ENCODE peak calls at places on chromosomes 4 and X, in nine cellular contexts. One of them, this sample, is unnamed.

GRCh38 chrX:11532291-11533075 is 133.2 kb downstream of the ARHGAP6 start:
- DNase-seq in GM04503: no peak
- DNase-seq in lower lobe of right lung: no peak
- DNase-seq in NCI-H2107: no peak
- DNase-seq in PC-3: peak
- DNase-seq in NCI-H510A: no peak
- DNase-seq in stimulated activated naive B cell treated with anti-CD40 and anti-IgM and Interleukin-4, amounts not matched to agents 10 μg/mL and 1 μg/mL and 100 μg/mL, for 72 hours: no peak
- DNase-seq in NCI-H2029: no peak
- DNase-seq in iPS DF 19.7: no peak
- DNase-seq in this sample: no peak

GRCh38 chr4:37008199-37008598 is 236.3 kb upstream of the NWD2 start:
- DNase-seq in GM04503: no peak
- DNase-seq in lower lobe of right lung: no peak
- DNase-seq in NCI-H2107: no peak
- DNase-seq in PC-3: peak
- DNase-seq in NCI-H510A: peak
- DNase-seq in stimulated activated naive B cell treated with anti-CD40 and anti-IgM and Interleukin-4, amounts not matched to agents 10 μg/mL and 1 μg/mL and 100 μg/mL, for 72 hours: no peak
- DNase-seq in NCI-H2029: peak
- DNase-seq in iPS DF 19.7: no peak
- DNase-seq in this sample: peak

GRCh38 chrX:24838624-24839023 is 144.9 kb downstream of the POLA1 start:
- DNase-seq in GM04503: no peak
- DNase-seq in lower lobe of right lung: no peak
- DNase-seq in NCI-H2107: peak
- DNase-seq in PC-3: peak
- DNase-seq in NCI-H510A: no peak
- DNase-seq in stimulated activated naive B cell treated with anti-CD40 and anti-IgM and Interleukin-4, amounts not matched to agents 10 μg/mL and 1 μg/mL and 100 μg/mL, for 72 hours: no peak
- DNase-seq in NCI-H2029: no peak
- DNase-seq in iPS DF 19.7: no peak
- DNase-seq in this sample: no peak

GRCh38 chr4:8840816-8841455 is 30.7 kb downstream of the HMX1 start:
- DNase-seq in GM04503: no peak
- DNase-seq in lower lobe of right lung: peak
- DNase-seq in NCI-H2107: no peak
- DNase-seq in PC-3: no peak
- DNase-seq in NCI-H510A: no peak
- DNase-seq in stimulated activated naive B cell treated with anti-CD40 and anti-IgM and Interleukin-4, amounts not matched to agents 10 μg/mL and 1 μg/mL and 100 μg/mL, for 72 hours: no peak
- DNase-seq in NCI-H2029: no peak
- DNase-seq in iPS DF 19.7: no peak
- DNase-seq in this sample: no peak

GRCh38 chr4:158998624-158999023 is 104.3 kb upstream of the RAPGEF2 start:
- DNase-seq in GM04503: peak
- DNase-seq in lower lobe of right lung: no peak
- DNase-seq in NCI-H2107: no peak
- DNase-seq in PC-3: peak
- DNase-seq in NCI-H510A: no peak
- DNase-seq in stimulated activated naive B cell treated with anti-CD40 and anti-IgM and Interleukin-4, amounts not matched to agents 10 μg/mL and 1 μg/mL and 100 μg/mL, for 72 hours: no peak
- DNase-seq in NCI-H2029: no peak
- DNase-seq in iPS DF 19.7: no peak
- DNase-seq in this sample: no peak

GRCh38 chr4:6278801-6279197 is 9.1 kb downstream of the WFS1 start:
- DNase-seq in GM04503: no peak
- DNase-seq in lower lobe of right lung: no peak
- DNase-seq in NCI-H2107: no peak
- DNase-seq in PC-3: no peak
- DNase-seq in NCI-H510A: no peak
- DNase-seq in stimulated activated naive B cell treated with anti-CD40 and anti-IgM and Interleukin-4, amounts not matched to agents 10 μg/mL and 1 μg/mL and 100 μg/mL, for 72 hours: peak
- DNase-seq in NCI-H2029: no peak
- DNase-seq in iPS DF 19.7: no peak
- DNase-seq in this sample: peak

GRCh38 chrX:100625985-100626491 is 10.6 kb downstream of the TSPAN6 start:
- DNase-seq in GM04503: no peak
- DNase-seq in lower lobe of right lung: no peak
- DNase-seq in NCI-H2107: no peak
- DNase-seq in PC-3: no peak
- DNase-seq in NCI-H510A: no peak
- DNase-seq in stimulated activated naive B cell treated with anti-CD40 and anti-IgM and Interleukin-4, amounts not matched to agents 10 μg/mL and 1 μg/mL and 100 μg/mL, for 72 hours: peak
- DNase-seq in NCI-H2029: no peak
- DNase-seq in iPS DF 19.7: no peak
- DNase-seq in this sample: no peak

GRCh38 chr4:101347267-101347556 is at the start of gene PPP3CA:
- DNase-seq in GM04503: no peak
- DNase-seq in lower lobe of right lung: peak
- DNase-seq in NCI-H2107: no peak
- DNase-seq in PC-3: no peak
- DNase-seq in NCI-H510A: no peak
- DNase-seq in stimulated activated naive B cell treated with anti-CD40 and anti-IgM and Interleukin-4, amounts not matched to agents 10 μg/mL and 1 μg/mL and 100 μg/mL, for 72 hours: no peak
- DNase-seq in NCI-H2029: no peak
- DNase-seq in iPS DF 19.7: no peak
- DNase-seq in this sample: no peak

GRCh38 chr4:8602686-8603430 is 10.3 kb downstream of the CPZ start:
- DNase-seq in GM04503: no peak
- DNase-seq in lower lobe of right lung: no peak
- DNase-seq in NCI-H2107: no peak
- DNase-seq in PC-3: no peak
- DNase-seq in NCI-H510A: no peak
- DNase-seq in stimulated activated naive B cell treated with anti-CD40 and anti-IgM and Interleukin-4, amounts not matched to agents 10 μg/mL and 1 μg/mL and 100 μg/mL, for 72 hours: no peak
- DNase-seq in NCI-H2029: no peak
- DNase-seq in iPS DF 19.7: no peak
- DNase-seq in this sample: no peak

GRCh38 chr4:85901500-85901899 is 426.6 kb downstream of the ARHGAP24 start:
- DNase-seq in GM04503: peak
- DNase-seq in lower lobe of right lung: no peak
- DNase-seq in NCI-H2107: no peak
- DNase-seq in PC-3: peak
- DNase-seq in NCI-H510A: no peak
- DNase-seq in stimulated activated naive B cell treated with anti-CD40 and anti-IgM and Interleukin-4, amounts not matched to agents 10 μg/mL and 1 μg/mL and 100 μg/mL, for 72 hours: no peak
- DNase-seq in NCI-H2029: no peak
- DNase-seq in iPS DF 19.7: no peak
- DNase-seq in this sample: no peak

GRCh38 chrX:133171962-133172708 is 46.0 kb downstream of the TFDP3 start:
- DNase-seq in GM04503: no peak
- DNase-seq in lower lobe of right lung: no peak
- DNase-seq in NCI-H2107: no peak
- DNase-seq in PC-3: peak
- DNase-seq in NCI-H510A: no peak
- DNase-seq in stimulated activated naive B cell treated with anti-CD40 and anti-IgM and Interleukin-4, amounts not matched to agents 10 μg/mL and 1 μg/mL and 100 μg/mL, for 72 hours: no peak
- DNase-seq in NCI-H2029: no peak
- DNase-seq in iPS DF 19.7: no peak
- DNase-seq in this sample: no peak

GRCh38 chr4:3491681-3492405 is 28.7 kb downstream of the DOK7 start:
- DNase-seq in GM04503: peak
- DNase-seq in lower lobe of right lung: no peak
- DNase-seq in NCI-H2107: no peak
- DNase-seq in PC-3: no peak
- DNase-seq in NCI-H510A: no peak
- DNase-seq in stimulated activated naive B cell treated with anti-CD40 and anti-IgM and Interleukin-4, amounts not matched to agents 10 μg/mL and 1 μg/mL and 100 μg/mL, for 72 hours: no peak
- DNase-seq in NCI-H2029: no peak
- DNase-seq in iPS DF 19.7: no peak
- DNase-seq in this sample: no peak

GRCh38 chr4:186807131-186807530 is 83.5 kb upstream of the FAT1 start:
- DNase-seq in GM04503: no peak
- DNase-seq in lower lobe of right lung: no peak
- DNase-seq in NCI-H2107: no peak
- DNase-seq in PC-3: no peak
- DNase-seq in NCI-H510A: no peak
- DNase-seq in stimulated activated naive B cell treated with anti-CD40 and anti-IgM and Interleukin-4, amounts not matched to agents 10 μg/mL and 1 μg/mL and 100 μg/mL, for 72 hours: no peak
- DNase-seq in NCI-H2029: no peak
- DNase-seq in iPS DF 19.7: no peak
- DNase-seq in this sample: no peak

GRCh38 chr4:145938618-145939177 is at the start of gene ZNF827:
- DNase-seq in GM04503: peak
- DNase-seq in lower lobe of right lung: peak
- DNase-seq in NCI-H2107: no peak
- DNase-seq in PC-3: peak
- DNase-seq in NCI-H510A: peak
- DNase-seq in stimulated activated naive B cell treated with anti-CD40 and anti-IgM and Interleukin-4, amounts not matched to agents 10 μg/mL and 1 μg/mL and 100 μg/mL, for 72 hours: peak
- DNase-seq in NCI-H2029: peak
- DNase-seq in iPS DF 19.7: peak
- DNase-seq in this sample: peak

GRCh38 chrX:56068274-56068758 is 163.8 kb upstream of the KLF8 start:
- DNase-seq in GM04503: no peak
- DNase-seq in lower lobe of right lung: no peak
- DNase-seq in NCI-H2107: no peak
- DNase-seq in PC-3: no peak
- DNase-seq in NCI-H510A: no peak
- DNase-seq in stimulated activated naive B cell treated with anti-CD40 and anti-IgM and Interleukin-4, amounts not matched to agents 10 μg/mL and 1 μg/mL and 100 μg/mL, for 72 hours: no peak
- DNase-seq in NCI-H2029: no peak
- DNase-seq in iPS DF 19.7: no peak
- DNase-seq in this sample: no peak

GRCh38 chrX:38142598-38142997 is 78.1 kb downstream of the SRPX start:
- DNase-seq in GM04503: peak
- DNase-seq in lower lobe of right lung: no peak
- DNase-seq in NCI-H2107: no peak
- DNase-seq in PC-3: no peak
- DNase-seq in NCI-H510A: no peak
- DNase-seq in stimulated activated naive B cell treated with anti-CD40 and anti-IgM and Interleukin-4, amounts not matched to agents 10 μg/mL and 1 μg/mL and 100 μg/mL, for 72 hours: no peak
- DNase-seq in NCI-H2029: no peak
- DNase-seq in iPS DF 19.7: no peak
- DNase-seq in this sample: no peak

GRCh38 chr4:152634110-152634760 is 45.6 kb downstream of the TMEM154 start:
- DNase-seq in GM04503: no peak
- DNase-seq in lower lobe of right lung: no peak
- DNase-seq in NCI-H2107: no peak
- DNase-seq in PC-3: no peak
- DNase-seq in NCI-H510A: no peak
- DNase-seq in stimulated activated naive B cell treated with anti-CD40 and anti-IgM and Interleukin-4, amounts not matched to agents 10 μg/mL and 1 μg/mL and 100 μg/mL, for 72 hours: no peak
- DNase-seq in NCI-H2029: no peak
- DNase-seq in iPS DF 19.7: no peak
- DNase-seq in this sample: peak

GRCh38 chr4:903066-904046 is 28.8 kb downstream of the GAK start:
- DNase-seq in GM04503: no peak
- DNase-seq in lower lobe of right lung: no peak
- DNase-seq in NCI-H2107: no peak
- DNase-seq in PC-3: no peak
- DNase-seq in NCI-H510A: no peak
- DNase-seq in stimulated activated naive B cell treated with anti-CD40 and anti-IgM and Interleukin-4, amounts not matched to agents 10 μg/mL and 1 μg/mL and 100 μg/mL, for 72 hours: no peak
- DNase-seq in NCI-H2029: no peak
- DNase-seq in iPS DF 19.7: no peak
- DNase-seq in this sample: no peak

GRCh38 chr4:86451560-86452322 is 91.9 kb upstream of the MAPK10 start:
- DNase-seq in GM04503: peak
- DNase-seq in lower lobe of right lung: no peak
- DNase-seq in NCI-H2107: no peak
- DNase-seq in PC-3: peak
- DNase-seq in NCI-H510A: no peak
- DNase-seq in stimulated activated naive B cell treated with anti-CD40 and anti-IgM and Interleukin-4, amounts not matched to agents 10 μg/mL and 1 μg/mL and 100 μg/mL, for 72 hours: no peak
- DNase-seq in NCI-H2029: no peak
- DNase-seq in iPS DF 19.7: no peak
- DNase-seq in this sample: no peak

GRCh38 chr4:71446479-71447081 is 107.8 kb downstream of the SLC4A4 start:
- DNase-seq in GM04503: no peak
- DNase-seq in lower lobe of right lung: no peak
- DNase-seq in NCI-H2107: no peak
- DNase-seq in PC-3: no peak
- DNase-seq in NCI-H510A: no peak
- DNase-seq in stimulated activated naive B cell treated with anti-CD40 and anti-IgM and Interleukin-4, amounts not matched to agents 10 μg/mL and 1 μg/mL and 100 μg/mL, for 72 hours: no peak
- DNase-seq in NCI-H2029: no peak
- DNase-seq in iPS DF 19.7: no peak
- DNase-seq in this sample: no peak

GRCh38 chrX:152878976-152879755 is 18.7 kb upstream of the ZNF185 start:
- DNase-seq in GM04503: no peak
- DNase-seq in lower lobe of right lung: no peak
- DNase-seq in NCI-H2107: no peak
- DNase-seq in PC-3: no peak
- DNase-seq in NCI-H510A: no peak
- DNase-seq in stimulated activated naive B cell treated with anti-CD40 and anti-IgM and Interleukin-4, amounts not matched to agents 10 μg/mL and 1 μg/mL and 100 μg/mL, for 72 hours: no peak
- DNase-seq in NCI-H2029: no peak
- DNase-seq in iPS DF 19.7: no peak
- DNase-seq in this sample: no peak

GRCh38 chr4:75555294-75556164 is at the start of gene ODAPH:
- DNase-seq in GM04503: no peak
- DNase-seq in lower lobe of right lung: no peak
- DNase-seq in NCI-H2107: no peak
- DNase-seq in PC-3: peak
- DNase-seq in NCI-H510A: no peak
- DNase-seq in stimulated activated naive B cell treated with anti-CD40 and anti-IgM and Interleukin-4, amounts not matched to agents 10 μg/mL and 1 μg/mL and 100 μg/mL, for 72 hours: no peak
- DNase-seq in NCI-H2029: no peak
- DNase-seq in iPS DF 19.7: no peak
- DNase-seq in this sample: no peak

GRCh38 chrX:135625995-135626394 is 87.4 kb upstream of the CT45A1 start:
- DNase-seq in GM04503: no peak
- DNase-seq in lower lobe of right lung: no peak
- DNase-seq in NCI-H2107: no peak
- DNase-seq in PC-3: peak
- DNase-seq in NCI-H510A: no peak
- DNase-seq in stimulated activated naive B cell treated with anti-CD40 and anti-IgM and Interleukin-4, amounts not matched to agents 10 μg/mL and 1 μg/mL and 100 μg/mL, for 72 hours: no peak
- DNase-seq in NCI-H2029: no peak
- DNase-seq in iPS DF 19.7: no peak
- DNase-seq in this sample: peak

GRCh38 chrX:49278081-49278480 is 8.5 kb downstream of the PPP1R3F start:
- DNase-seq in GM04503: no peak
- DNase-seq in lower lobe of right lung: no peak
- DNase-seq in NCI-H2107: no peak
- DNase-seq in PC-3: no peak
- DNase-seq in NCI-H510A: no peak
- DNase-seq in stimulated activated naive B cell treated with anti-CD40 and anti-IgM and Interleukin-4, amounts not matched to agents 10 μg/mL and 1 μg/mL and 100 μg/mL, for 72 hours: no peak
- DNase-seq in NCI-H2029: no peak
- DNase-seq in iPS DF 19.7: no peak
- DNase-seq in this sample: no peak

GRCh38 chr4:7978489-7978888 is 38.8 kb upstream of the AFAP1 start:
- DNase-seq in GM04503: no peak
- DNase-seq in lower lobe of right lung: no peak
- DNase-seq in NCI-H2107: no peak
- DNase-seq in PC-3: peak
- DNase-seq in NCI-H510A: peak
- DNase-seq in stimulated activated naive B cell treated with anti-CD40 and anti-IgM and Interleukin-4, amounts not matched to agents 10 μg/mL and 1 μg/mL and 100 μg/mL, for 72 hours: no peak
- DNase-seq in NCI-H2029: peak
- DNase-seq in iPS DF 19.7: no peak
- DNase-seq in this sample: no peak

GRCh38 chrX:1477229-1477628 is 24.5 kb upstream of the ASMTL start:
- DNase-seq in GM04503: no peak
- DNase-seq in lower lobe of right lung: no peak
- DNase-seq in NCI-H2107: no peak
- DNase-seq in PC-3: no peak
- DNase-seq in NCI-H510A: no peak
- DNase-seq in stimulated activated naive B cell treated with anti-CD40 and anti-IgM and Interleukin-4, amounts not matched to agents 10 μg/mL and 1 μg/mL and 100 μg/mL, for 72 hours: no peak
- DNase-seq in NCI-H2029: no peak
- DNase-seq in iPS DF 19.7: no peak
- DNase-seq in this sample: no peak

This sample was measured in HepG2.